ENCODE peak calls at places on chromosome 21, in five cellular contexts. M is SK-N-SH, T is HepG2, Y is K562, I is GM12878. V is an unnamed sample.

GRCh38 chr21:22710725-22711124 is 1712.5 kb downstream of the NCAM2 start:
- DNase-seq in Y (no peak), I (no peak), M (no peak), T (no peak), V (no peak)

GRCh38 chr21:23543334-23543733 is 2063.9 kb downstream of the MRPL39 start:
- DNase-seq in Y (no peak), T (no peak), M (no peak), I (no peak), V (no peak)

GRCh38 chr21:27590271-27590670 is 623.4 kb upstream of the ADAMTS5 start:
- DNase-seq in Y (no peak), M (no peak), T (no peak), I (no peak), V (no peak)

GRCh38 chr21:41803316-41803715 is 36.5 kb upstream of the RIPK4 start:
- DNase-seq in Y (no peak), M (no peak), T (no peak), I (no peak), V (no peak)

GRCh38 chr21:37784591-37785318 is 131.5 kb downstream of the KCNJ6 start:
- DNase-seq in T (no peak), Y (no peak), I (no peak), M (no peak), V (no peak)

GRCh38 chr21:28737671-28738279 is 254.9 kb downstream of the LTN1 start:
- DNase-seq in M (no peak), T (peak), I (no peak), Y (no peak), V (peak)

GRCh38 chr21:37866027-37866426 is 50.2 kb downstream of the KCNJ6 start:
- DNase-seq in T (no peak), Y (no peak), I (no peak), M (no peak), V (no peak)

GRCh38 chr21:32007461-32007860 is 134.6 kb downstream of the HUNK start:
- DNase-seq in I (no peak), M (no peak), Y (no peak), T (no peak), V (peak)

GRCh38 chr21:31342328-31342727 is 1.7 kb downstream of the TIAM1 start:
- DNase-seq in M (no peak), T (no peak), I (no peak), Y (no peak), V (no peak)

GRCh38 chr21:27519357-27519756 is 552.5 kb upstream of the ADAMTS5 start:
- DNase-seq in M (no peak), Y (no peak), I (no peak), T (no peak), V (peak)

GRCh38 chr21:33325222-33326067 is 675 bp downstream of the IFNAR1 start:
- DNase-seq in Y (no peak), M (peak), T (peak), I (no peak), V (peak)

GRCh38 chr21:22575165-22575584 is 1577.0 kb downstream of the NCAM2 start:
- DNase-seq in I (no peak), Y (peak), T (no peak), M (peak), V (no peak)

GRCh38 chr21:35203093-35204021 is 154.3 kb upstream of the RUNX1 start:
- DNase-seq in Y (no peak), T (no peak), M (no peak), I (no peak), V (peak)

GRCh38 chr21:33855190-33855589 is 60.4 kb downstream of the ATP5PO start:
- DNase-seq in T (peak), Y (peak), I (no peak), M (no peak), V (no peak)

DNA sequence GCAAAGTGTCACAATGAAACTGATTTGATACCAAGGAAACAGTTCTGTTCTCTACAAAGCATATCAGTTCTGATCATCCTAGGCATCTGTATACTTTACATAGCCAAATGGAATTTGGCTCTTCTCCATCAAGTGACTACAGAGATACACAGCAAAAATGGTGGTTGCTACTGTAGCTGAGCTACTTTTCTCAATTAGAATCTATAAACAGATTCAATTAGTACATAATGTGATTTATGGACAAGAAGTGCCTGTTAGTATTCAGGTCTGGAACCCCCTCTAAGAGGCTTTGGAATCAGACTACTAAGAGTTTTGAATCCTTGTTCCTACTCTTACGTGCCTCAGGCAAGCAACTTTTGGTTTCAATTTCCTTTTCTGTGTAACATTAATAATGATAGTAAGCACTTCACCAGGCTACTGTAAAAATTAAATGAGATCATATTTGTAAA is 25.5 kb downstream of the C21orf91 start:
- DNase-seq in I (no peak), Y (no peak), M (peak), T (no peak), V (peak)
- TF ChIP-seq MXI1 in I (no peak), Y (no peak), M (no peak), T (no peak), V (no peak)

DNA sequence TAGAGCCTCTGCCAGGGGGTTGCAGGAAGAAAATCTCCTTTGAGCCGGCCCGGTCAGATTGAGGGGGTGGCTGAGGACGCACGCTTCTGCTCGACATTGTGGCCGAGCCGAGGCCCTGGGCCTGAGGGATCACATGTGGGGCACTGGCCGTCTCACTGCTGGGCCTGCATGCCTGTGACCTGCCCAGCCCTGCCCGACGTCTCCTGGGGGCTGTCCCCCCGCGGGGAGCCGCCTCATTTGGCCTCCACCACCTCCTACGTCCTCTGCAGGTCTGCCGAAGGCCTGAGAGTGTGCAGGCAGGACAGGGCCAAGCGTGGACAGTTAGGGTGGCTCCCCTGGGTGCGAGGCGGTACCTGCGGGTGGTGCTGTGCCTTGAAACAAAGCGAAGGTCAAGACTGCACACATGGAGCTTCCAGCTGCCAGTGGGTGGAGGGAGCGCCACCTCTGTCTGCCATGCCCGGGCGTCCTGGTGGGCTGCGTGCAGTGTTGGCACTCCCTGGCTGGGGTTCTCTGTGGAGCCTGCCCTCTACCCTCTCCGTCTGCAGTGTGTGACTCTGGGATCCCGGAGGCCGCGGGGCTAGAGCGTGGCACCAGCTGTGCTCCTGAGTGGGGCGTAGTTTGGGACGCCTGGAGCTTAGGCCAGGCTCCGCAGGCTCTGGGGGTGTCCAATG is 51.7 kb downstream of the PCNT start:
- DNase-seq in I (no peak), M (no peak), Y (no peak), T (no peak), V (no peak)
- TF ChIP-seq MXI1 in I (no peak), M (no peak), Y (no peak), T (no peak), V (no peak)

GRCh38 chr21:44354001-44354405 is 582 bp downstream of the TRPM2 start:
- DNase-seq in T (no peak), I (no peak), Y (no peak), M (no peak), V (no peak)
- TF ChIP-seq MXI1 in T (no peak), I (no peak), Y (no peak), M (no peak), V (no peak)

DNA sequence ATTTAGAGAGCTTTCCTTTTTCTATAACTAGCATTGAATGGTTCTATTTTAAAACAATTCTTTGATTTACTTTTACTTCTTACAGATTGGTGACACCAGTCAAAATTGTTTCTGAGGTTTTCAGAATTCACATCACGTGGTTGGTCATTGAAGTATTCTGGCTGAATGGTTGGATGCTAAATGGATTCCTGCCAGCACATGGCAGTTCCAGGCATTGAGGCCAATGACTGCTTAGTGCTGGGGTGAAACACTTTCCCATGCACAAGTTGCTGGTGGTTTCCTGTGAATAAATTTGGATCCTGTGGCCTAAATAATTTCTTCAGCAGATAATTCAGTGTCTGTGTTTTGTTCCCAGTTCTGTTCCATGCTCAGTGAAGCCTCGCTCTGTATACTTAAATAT is 20.6 kb downstream of the NCAM2 start:
- DNase-seq in I (no peak), Y (no peak), M (no peak), T (no peak), V (no peak)
- TF ChIP-seq MXI1 in I (no peak), Y (no peak), M (no peak), T (no peak), V (no peak)

V was measured in IMR-90.